ENCODE peak calls at places on chromosome 22, in seven cellular contexts. G is effector memory CD4-positive, alpha-beta T cell; I is mesothelial cell of epicardium; W is stimulated activated CD4-positive, alpha-beta T cell treated with anti-CD3 and anti-CD28 coated beads, Interleukin-2, amount 100 ng/mL, for 48 hours; L is hippocampal formation; P is LoVo; D is Peyer's patch. O is an unnamed sample.

GRCh38 chr22:44107341-44107740 is 73.4 kb upstream of the PARVG start:
- DNase-seq in G (no peak), I (no peak), W (no peak), L (no peak), P (no peak), D (no peak), O (no peak)

GRCh38 chr22:45999379-45999971 is 22.5 kb upstream of the WNT7B start:
- DNase-seq in G (no peak), I (no peak), W (no peak), L (no peak), P (no peak), D (no peak), O (no peak)

GRCh38 chr22:25193548-25193947 is 6.1 kb upstream of the CRYBB3 start:
- DNase-seq in G (no peak), I (no peak), W (no peak), L (no peak), P (no peak), D (no peak), O (no peak)

GRCh38 chr22:42608481-42609361 is 6.0 kb downstream of the POLDIP3 start:
- DNase-seq in G (no peak), I (no peak), W (no peak), L (peak), P (no peak), D (no peak), O (no peak)

GRCh38 chr22:23288301-23289129 is 108.2 kb downstream of the BCR start:
- DNase-seq in G (no peak), I (no peak), W (no peak), L (no peak), P (no peak), D (no peak), O (no peak)

GRCh38 chr22:33382427-33382826 is 324.2 kb upstream of the SYN3 start:
- DNase-seq in G (no peak), I (no peak), W (no peak), L (no peak), P (no peak), D (no peak), O (no peak)

GRCh38 chr22:47848384-47848920 is 1086.0 kb downstream of the TBC1D22A start:
- DNase-seq in G (no peak), I (no peak), W (no peak), L (no peak), P (no peak), D (no peak), O (no peak)

GRCh38 chr22:26883393-26883792 is 226.0 kb downstream of the MIAT start:
- DNase-seq in G (no peak), I (no peak), W (no peak), L (no peak), P (no peak), D (no peak), O (no peak)

GRCh38 chr22:27207907-27208306 is 550.5 kb downstream of the MIAT start:
- DNase-seq in G (no peak), I (no peak), W (no peak), L (no peak), P (no peak), D (no peak), O (no peak)

GRCh38 chr22:26677217-26677616 is 19.8 kb downstream of the MIAT start:
- DNase-seq in G (no peak), I (no peak), W (no peak), L (no peak), P (no peak), D (no peak), O (no peak)

GRCh38 chr22:17629646-17630045 is 1.1 kb upstream of the ATP6V1E1 start:
- DNase-seq in G (no peak), I (no peak), W (no peak), L (no peak), P (no peak), D (no peak), O (peak)

GRCh38 chr22:39234867-39235687 is 9.7 kb downstream of the PDGFB start:
- DNase-seq in G (no peak), I (no peak), W (no peak), L (no peak), P (peak), D (peak), O (peak)

GRCh38 chr22:48362736-48363404 is 1464.8 kb downstream of the BRD1 start:
- DNase-seq in G (no peak), I (no peak), W (no peak), L (no peak), P (no peak), D (peak), O (no peak)

GRCh38 chr22:25083414-25084166 is 116.1 kb upstream of the CRYBB3 start:
- DNase-seq in G (no peak), I (no peak), W (no peak), L (peak), P (no peak), D (no peak), O (no peak)

GRCh38 chr22:20904008-20904979 is 12.9 kb upstream of the CRKL start:
- DNase-seq in G (no peak), I (no peak), W (no peak), L (no peak), P (peak), D (no peak), O (no peak)

GRCh38 chr22:25077964-25078363 is 121.7 kb upstream of the CRYBB3 start:
- DNase-seq in G (no peak), I (no peak), W (no peak), L (no peak), P (no peak), D (no peak), O (no peak)

GRCh38 chr22:44411226-44412135 is 86.6 kb downstream of the RTL6 start:
- DNase-seq in G (no peak), I (no peak), W (no peak), L (no peak), P (no peak), D (no peak), O (no peak)

GRCh38 chr22:33202455-33202854 is 144.3 kb upstream of the SYN3 start:
- DNase-seq in G (no peak), I (no peak), W (no peak), L (no peak), P (no peak), D (no peak), O (no peak)

GRCh38 chr22:23279781-23280180 is 99.5 kb downstream of the BCR start:
- DNase-seq in G (no peak), I (no peak), W (no peak), L (no peak), P (no peak), D (no peak), O (no peak)

GRCh38 chr22:30803679-30804078 is 109.0 kb downstream of the OSBP2 start:
- DNase-seq in G (no peak), I (no peak), W (no peak), L (no peak), P (no peak), D (no peak), O (no peak)

GRCh38 chr22:23849009-23850006 is 8.4 kb upstream of the SLC2A11 start:
- DNase-seq in G (peak), I (peak), W (peak), L (peak), P (peak), D (peak), O (peak)

GRCh38 chr22:50141462-50141861 is 29.1 kb upstream of the PANX2 start:
- DNase-seq in G (no peak), I (no peak), W (no peak), L (no peak), P (no peak), D (no peak), O (no peak)

GRCh38 chr22:41320416-41321240 is 19.3 kb downstream of the ZC3H7B start:
- DNase-seq in G (no peak), I (no peak), W (no peak), L (no peak), P (no peak), D (no peak), O (no peak)

GRCh38 chr22:19967850-19968449 is 26.3 kb upstream of the TXNRD2 start:
- DNase-seq in G (no peak), I (no peak), W (no peak), L (no peak), P (no peak), D (no peak), O (no peak)

GRCh38 chr22:39474351-39474991 is 17.7 kb downstream of the MGAT3 start:
- DNase-seq in G (no peak), I (no peak), W (no peak), L (no peak), P (no peak), D (peak), O (no peak)

GRCh38 chr22:48417143-48418070 is 1410.3 kb downstream of the BRD1 start:
- DNase-seq in G (no peak), I (no peak), W (no peak), L (no peak), P (no peak), D (peak), O (peak)

GRCh38 chr22:49825436-49825835 is 2.2 kb downstream of the BRD1 start:
- DNase-seq in G (no peak), I (no peak), W (no peak), L (no peak), P (no peak), D (no peak), O (no peak)

GRCh38 chr22:19181786-19182471 is 3.4 kb upstream of the SLC25A1 start:
- DNase-seq in G (no peak), I (no peak), W (no peak), L (no peak), P (no peak), D (no peak), O (no peak)

GRCh38 chr22:20241579-20242392 is 26.3 kb downstream of the RTN4R start:
- DNase-seq in G (no peak), I (no peak), W (no peak), L (no peak), P (no peak), D (no peak), O (no peak)

GRCh38 chr22:39954584-39955055 is 5.6 kb upstream of the TMA7B start:
- DNase-seq in G (no peak), I (no peak), W (no peak), L (no peak), P (no peak), D (no peak), O (no peak)

GRCh38 chr22:21016644-21017420 is 1.9 kb downstream of the P2RX6 start:
- DNase-seq in G (no peak), I (no peak), W (no peak), L (no peak), P (no peak), D (no peak), O (no peak)

O was measured in breast epithelium.